ENCODE peak calls at places on chromosome 13, in six cellular contexts. One of them, this sample, is unnamed.
A peak's percentile ranks its signal among the peaks of the same experiment; 100 is the strongest.

GRCh38 chr13:33606692-33607091 is 211.3 kb upstream of the RFC3 start:
- DNase-seq in stimulated activated CD4-positive, alpha-beta T cell treated with anti-CD3 and anti-CD28 coated beads, Interleukin-4, amount 100 ng/mL, for 24 hours: no peak
- DNase-seq in LoVo: no peak
- DNase-seq in foreskin keratinocyte: no peak
- DNase-seq in amniotic stem cell: no peak
- DNase-seq in H54: no peak
- DNase-seq in this sample: no peak

GRCh38 chr13:66837246-66837645 is 392.9 kb downstream of the PCDH9 start:
- DNase-seq in stimulated activated CD4-positive, alpha-beta T cell treated with anti-CD3 and anti-CD28 coated beads, Interleukin-4, amount 100 ng/mL, for 24 hours: no peak
- DNase-seq in foreskin keratinocyte: no peak
- DNase-seq in amniotic stem cell: no peak
- DNase-seq in LoVo: no peak
- DNase-seq in H54: no peak
- DNase-seq in this sample: no peak

GRCh38 chr13:26991508-26992181 is 180.0 kb downstream of the USP12 start:
- DNase-seq in amniotic stem cell: no peak
- DNase-seq in H54: no peak
- DNase-seq in stimulated activated CD4-positive, alpha-beta T cell treated with anti-CD3 and anti-CD28 coated beads, Interleukin-4, amount 100 ng/mL, for 24 hours: no peak
- DNase-seq in foreskin keratinocyte: no peak
- DNase-seq in LoVo: no peak
- DNase-seq in this sample: no peak

GRCh38 chr13:106523566-106523965 is 11.9 kb downstream of the EFNB2 start:
- DNase-seq in LoVo: no peak
- DNase-seq in foreskin keratinocyte: no peak
- DNase-seq in amniotic stem cell: no peak
- DNase-seq in stimulated activated CD4-positive, alpha-beta T cell treated with anti-CD3 and anti-CD28 coated beads, Interleukin-4, amount 100 ng/mL, for 24 hours: no peak
- DNase-seq in H54: no peak
- DNase-seq in this sample: no peak

GRCh38 chr13:36356058-36356457 is 9.9 kb upstream of the SPART start:
- DNase-seq in amniotic stem cell: no peak
- DNase-seq in H54: no peak
- DNase-seq in stimulated activated CD4-positive, alpha-beta T cell treated with anti-CD3 and anti-CD28 coated beads, Interleukin-4, amount 100 ng/mL, for 24 hours: no peak
- DNase-seq in LoVo: no peak
- DNase-seq in foreskin keratinocyte: no peak
- DNase-seq in this sample: no peak

GRCh38 chr13:110018009-110018408 is 231.6 kb upstream of the IRS2 start:
- DNase-seq in foreskin keratinocyte: no peak
- DNase-seq in stimulated activated CD4-positive, alpha-beta T cell treated with anti-CD3 and anti-CD28 coated beads, Interleukin-4, amount 100 ng/mL, for 24 hours: no peak
- DNase-seq in LoVo: no peak
- DNase-seq in H54: peak; percentile 67
- DNase-seq in amniotic stem cell: no peak
- DNase-seq in this sample: peak; percentile 40

GRCh38 chr13:32246468-32246867 is 68.7 kb downstream of the ZAR1L start:
- DNase-seq in foreskin keratinocyte: no peak
- DNase-seq in stimulated activated CD4-positive, alpha-beta T cell treated with anti-CD3 and anti-CD28 coated beads, Interleukin-4, amount 100 ng/mL, for 24 hours: peak; percentile 30
- DNase-seq in H54: peak; percentile 26
- DNase-seq in amniotic stem cell: peak; percentile 31
- DNase-seq in LoVo: peak; percentile 57
- DNase-seq in this sample: no peak

GRCh38 chr13:25691654-25692053 is 319.9 kb downstream of the ATP8A2 start:
- DNase-seq in stimulated activated CD4-positive, alpha-beta T cell treated with anti-CD3 and anti-CD28 coated beads, Interleukin-4, amount 100 ng/mL, for 24 hours: no peak
- DNase-seq in H54: no peak
- DNase-seq in LoVo: no peak
- DNase-seq in amniotic stem cell: no peak
- DNase-seq in foreskin keratinocyte: no peak
- DNase-seq in this sample: no peak

GRCh38 chr13:57326532-57326931 is 159.5 kb downstream of the PRR20E start:
- DNase-seq in H54: no peak
- DNase-seq in stimulated activated CD4-positive, alpha-beta T cell treated with anti-CD3 and anti-CD28 coated beads, Interleukin-4, amount 100 ng/mL, for 24 hours: no peak
- DNase-seq in LoVo: no peak
- DNase-seq in amniotic stem cell: no peak
- DNase-seq in foreskin keratinocyte: no peak
- DNase-seq in this sample: no peak

GRCh38 chr13:63041640-63042414 is 1626.2 kb upstream of the PCDH20 start:
- DNase-seq in amniotic stem cell: no peak
- DNase-seq in H54: no peak
- DNase-seq in foreskin keratinocyte: no peak
- DNase-seq in stimulated activated CD4-positive, alpha-beta T cell treated with anti-CD3 and anti-CD28 coated beads, Interleukin-4, amount 100 ng/mL, for 24 hours: no peak
- DNase-seq in LoVo: no peak
- DNase-seq in this sample: no peak

GRCh38 chr13:83531022-83531421 is 351.3 kb downstream of the SLITRK1 start:
- DNase-seq in foreskin keratinocyte: no peak
- DNase-seq in LoVo: no peak
- DNase-seq in amniotic stem cell: no peak
- DNase-seq in H54: no peak
- DNase-seq in stimulated activated CD4-positive, alpha-beta T cell treated with anti-CD3 and anti-CD28 coated beads, Interleukin-4, amount 100 ng/mL, for 24 hours: no peak
- DNase-seq in this sample: no peak

GRCh38 chr13:52159159-52159982 is at the start of gene NEK3:
- DNase-seq in foreskin keratinocyte: peak; percentile 19
- DNase-seq in LoVo: peak; percentile 47
- DNase-seq in H54: peak; percentile 44
- DNase-seq in amniotic stem cell: no peak
- DNase-seq in stimulated activated CD4-positive, alpha-beta T cell treated with anti-CD3 and anti-CD28 coated beads, Interleukin-4, amount 100 ng/mL, for 24 hours: peak; percentile 61
- DNase-seq in this sample: no peak